ENCODE peak calls at places on chromosomes 5 and 9, in nine cellular contexts. One of them, this sample, is unnamed.

GRCh38 chr5:95730730-95731570 is at the start of gene RHOBTB3:
- DNase-seq in left ventricle myocardium inferior: peak
- DNase-seq in heart left ventricle: peak
- DNase-seq in coronary artery: peak
- DNase-seq in upper lobe of right lung: peak
- DNase-seq in BJ: peak
- DNase-seq in ovary: peak
- DNase-seq in fibroblast of villous mesenchyme: peak
- DNase-seq in astrocyte: peak
- DNase-seq in this sample: peak

GRCh38 chr5:122165574-122166021 is 36.3 kb downstream of the ZNF474 start:
- DNase-seq in left ventricle myocardium inferior: no peak
- DNase-seq in heart left ventricle: no peak
- DNase-seq in coronary artery: no peak
- DNase-seq in upper lobe of right lung: no peak
- DNase-seq in BJ: no peak
- DNase-seq in ovary: no peak
- DNase-seq in fibroblast of villous mesenchyme: peak
- DNase-seq in astrocyte: peak
- DNase-seq in this sample: peak

GRCh38 chr5:7878381-7878873 is 9.5 kb downstream of the MTRR start:
- DNase-seq in left ventricle myocardium inferior: no peak
- DNase-seq in heart left ventricle: no peak
- DNase-seq in coronary artery: no peak
- DNase-seq in upper lobe of right lung: no peak
- DNase-seq in BJ: no peak
- DNase-seq in ovary: no peak
- DNase-seq in fibroblast of villous mesenchyme: peak
- DNase-seq in astrocyte: peak
- DNase-seq in this sample: peak

GRCh38 chr5:142186821-142187594 is 78.4 kb downstream of the NDFIP1 start:
- DNase-seq in left ventricle myocardium inferior: no peak
- DNase-seq in heart left ventricle: no peak
- DNase-seq in coronary artery: no peak
- DNase-seq in upper lobe of right lung: no peak
- DNase-seq in BJ: no peak
- DNase-seq in ovary: no peak
- DNase-seq in fibroblast of villous mesenchyme: peak
- DNase-seq in astrocyte: no peak
- DNase-seq in this sample: no peak

GRCh38 chr5:157802747-157803146 is 56.2 kb downstream of the CLINT1 start:
- DNase-seq in left ventricle myocardium inferior: no peak
- DNase-seq in heart left ventricle: no peak
- DNase-seq in coronary artery: no peak
- DNase-seq in upper lobe of right lung: no peak
- DNase-seq in BJ: no peak
- DNase-seq in ovary: no peak
- DNase-seq in fibroblast of villous mesenchyme: no peak
- DNase-seq in astrocyte: no peak
- DNase-seq in this sample: no peak

GRCh38 chr5:17990168-17990567 is 355.9 kb downstream of the TAF11L14 start:
- DNase-seq in left ventricle myocardium inferior: no peak
- DNase-seq in heart left ventricle: no peak
- DNase-seq in coronary artery: no peak
- DNase-seq in upper lobe of right lung: no peak
- DNase-seq in BJ: no peak
- DNase-seq in ovary: no peak
- DNase-seq in fibroblast of villous mesenchyme: no peak
- DNase-seq in astrocyte: no peak
- DNase-seq in this sample: no peak

GRCh38 chr5:92991681-92992472 is 589.1 kb downstream of the NR2F1-AS1 start:
- DNase-seq in left ventricle myocardium inferior: no peak
- DNase-seq in heart left ventricle: no peak
- DNase-seq in coronary artery: no peak
- DNase-seq in upper lobe of right lung: no peak
- DNase-seq in BJ: no peak
- DNase-seq in ovary: no peak
- DNase-seq in fibroblast of villous mesenchyme: peak
- DNase-seq in astrocyte: peak
- DNase-seq in this sample: peak

GRCh38 chr9:100379862-100380261 is 27.1 kb upstream of the TEX10 start:
- DNase-seq in left ventricle myocardium inferior: no peak
- DNase-seq in heart left ventricle: no peak
- DNase-seq in coronary artery: no peak
- DNase-seq in upper lobe of right lung: no peak
- DNase-seq in BJ: peak
- DNase-seq in ovary: no peak
- DNase-seq in fibroblast of villous mesenchyme: peak
- DNase-seq in astrocyte: peak
- DNase-seq in this sample: peak

GRCh38 chr9:118170032-118170955 is 466.1 kb downstream of the TLR4 start:
- DNase-seq in left ventricle myocardium inferior: no peak
- DNase-seq in heart left ventricle: peak
- DNase-seq in coronary artery: no peak
- DNase-seq in upper lobe of right lung: no peak
- DNase-seq in BJ: no peak
- DNase-seq in ovary: no peak
- DNase-seq in fibroblast of villous mesenchyme: peak
- DNase-seq in astrocyte: peak
- DNase-seq in this sample: peak

GRCh38 chr9:133738039-133738805 is at the start of gene SARDH:
- DNase-seq in left ventricle myocardium inferior: peak
- DNase-seq in heart left ventricle: peak
- DNase-seq in coronary artery: peak
- DNase-seq in upper lobe of right lung: peak
- DNase-seq in BJ: no peak
- DNase-seq in ovary: peak
- DNase-seq in fibroblast of villous mesenchyme: peak
- DNase-seq in astrocyte: peak
- DNase-seq in this sample: peak

GRCh38 chr5:12672141-12672540 is 767.9 kb upstream of the CTNND2 start:
- DNase-seq in left ventricle myocardium inferior: no peak
- DNase-seq in heart left ventricle: no peak
- DNase-seq in coronary artery: no peak
- DNase-seq in upper lobe of right lung: no peak
- DNase-seq in BJ: no peak
- DNase-seq in ovary: no peak
- DNase-seq in fibroblast of villous mesenchyme: no peak
- DNase-seq in astrocyte: no peak
- DNase-seq in this sample: no peak

GRCh38 chr9:78904686-78905085 is 607.8 kb downstream of the PSAT1 start:
- DNase-seq in left ventricle myocardium inferior: no peak
- DNase-seq in heart left ventricle: no peak
- DNase-seq in coronary artery: no peak
- DNase-seq in upper lobe of right lung: no peak
- DNase-seq in BJ: no peak
- DNase-seq in ovary: no peak
- DNase-seq in fibroblast of villous mesenchyme: no peak
- DNase-seq in astrocyte: no peak
- DNase-seq in this sample: no peak

GRCh38 chr9:130451004-130451390 is 6.2 kb downstream of the ASS1 start:
- DNase-seq in left ventricle myocardium inferior: peak
- DNase-seq in heart left ventricle: peak
- DNase-seq in coronary artery: no peak
- DNase-seq in upper lobe of right lung: no peak
- DNase-seq in BJ: no peak
- DNase-seq in ovary: no peak
- DNase-seq in fibroblast of villous mesenchyme: no peak
- DNase-seq in astrocyte: no peak
- DNase-seq in this sample: no peak

GRCh38 chr5:176776916-176777315 is 33.4 kb upstream of the UNC5A start:
- DNase-seq in left ventricle myocardium inferior: no peak
- DNase-seq in heart left ventricle: no peak
- DNase-seq in coronary artery: no peak
- DNase-seq in upper lobe of right lung: peak
- DNase-seq in BJ: no peak
- DNase-seq in ovary: no peak
- DNase-seq in fibroblast of villous mesenchyme: no peak
- DNase-seq in astrocyte: no peak
- DNase-seq in this sample: no peak

GRCh38 chr5:59357421-59357977 is 536.0 kb downstream of the PDE4D start:
- DNase-seq in left ventricle myocardium inferior: peak
- DNase-seq in heart left ventricle: no peak
- DNase-seq in coronary artery: no peak
- DNase-seq in upper lobe of right lung: peak
- DNase-seq in BJ: no peak
- DNase-seq in ovary: peak
- DNase-seq in fibroblast of villous mesenchyme: peak
- DNase-seq in astrocyte: peak
- DNase-seq in this sample: no peak

GRCh38 chr5:104652271-104652861 is 1089.8 kb upstream of the NUDT12 start:
- DNase-seq in left ventricle myocardium inferior: no peak
- DNase-seq in heart left ventricle: no peak
- DNase-seq in coronary artery: no peak
- DNase-seq in upper lobe of right lung: no peak
- DNase-seq in BJ: no peak
- DNase-seq in ovary: no peak
- DNase-seq in fibroblast of villous mesenchyme: no peak
- DNase-seq in astrocyte: no peak
- DNase-seq in this sample: no peak

GRCh38 chr9:19116391-19116790 is 10.9 kb downstream of the PLIN2 start:
- DNase-seq in left ventricle myocardium inferior: peak
- DNase-seq in heart left ventricle: peak
- DNase-seq in coronary artery: no peak
- DNase-seq in upper lobe of right lung: no peak
- DNase-seq in BJ: no peak
- DNase-seq in ovary: no peak
- DNase-seq in fibroblast of villous mesenchyme: peak
- DNase-seq in astrocyte: peak
- DNase-seq in this sample: peak

GRCh38 chr5:72110401-72111013 is 3.2 kb downstream of the MAP1B start:
- DNase-seq in left ventricle myocardium inferior: no peak
- DNase-seq in heart left ventricle: no peak
- DNase-seq in coronary artery: no peak
- DNase-seq in upper lobe of right lung: no peak
- DNase-seq in BJ: no peak
- DNase-seq in ovary: no peak
- DNase-seq in fibroblast of villous mesenchyme: no peak
- DNase-seq in astrocyte: no peak
- DNase-seq in this sample: no peak
- H3K4me3 ChIP-seq in left ventricle myocardium inferior: peak
- H3K4me3 ChIP-seq in heart left ventricle: no peak
- H3K4me3 ChIP-seq in coronary artery: peak
- H3K4me3 ChIP-seq in upper lobe of right lung: no peak
- H3K4me3 ChIP-seq in BJ: no peak
- H3K4me3 ChIP-seq in ovary: no peak
- H3K4me3 ChIP-seq in fibroblast of villous mesenchyme: peak
- H3K4me3 ChIP-seq in astrocyte: peak
- H3K4me3 ChIP-seq in this sample: peak

GRCh38 chr5:174177976-174178600 is 132.6 kb downstream of the NSG2 start:
- DNase-seq in left ventricle myocardium inferior: no peak
- DNase-seq in heart left ventricle: no peak
- DNase-seq in coronary artery: no peak
- DNase-seq in upper lobe of right lung: no peak
- DNase-seq in BJ: no peak
- DNase-seq in ovary: no peak
- DNase-seq in fibroblast of villous mesenchyme: no peak
- DNase-seq in astrocyte: no peak
- DNase-seq in this sample: no peak

GRCh38 chr5:174182111-174182510 is 136.6 kb downstream of the NSG2 start:
- DNase-seq in left ventricle myocardium inferior: no peak
- DNase-seq in heart left ventricle: no peak
- DNase-seq in coronary artery: no peak
- DNase-seq in upper lobe of right lung: no peak
- DNase-seq in BJ: no peak
- DNase-seq in ovary: no peak
- DNase-seq in fibroblast of villous mesenchyme: no peak
- DNase-seq in astrocyte: no peak
- DNase-seq in this sample: no peak

GRCh38 chr5:174177531-174177930 is 132.0 kb downstream of the NSG2 start:
- DNase-seq in left ventricle myocardium inferior: no peak
- DNase-seq in heart left ventricle: no peak
- DNase-seq in coronary artery: no peak
- DNase-seq in upper lobe of right lung: no peak
- DNase-seq in BJ: no peak
- DNase-seq in ovary: no peak
- DNase-seq in fibroblast of villous mesenchyme: no peak
- DNase-seq in astrocyte: no peak
- DNase-seq in this sample: no peak

GRCh38 chr5:174183701-174184100 is 138.2 kb downstream of the NSG2 start:
- DNase-seq in left ventricle myocardium inferior: no peak
- DNase-seq in heart left ventricle: no peak
- DNase-seq in coronary artery: peak
- DNase-seq in upper lobe of right lung: no peak
- DNase-seq in BJ: no peak
- DNase-seq in ovary: no peak
- DNase-seq in fibroblast of villous mesenchyme: no peak
- DNase-seq in astrocyte: no peak
- DNase-seq in this sample: no peak

GRCh38 chr5:174180639-174181038 is 135.1 kb downstream of the NSG2 start:
- DNase-seq in left ventricle myocardium inferior: no peak
- DNase-seq in heart left ventricle: no peak
- DNase-seq in coronary artery: no peak
- DNase-seq in upper lobe of right lung: no peak
- DNase-seq in BJ: no peak
- DNase-seq in ovary: no peak
- DNase-seq in fibroblast of villous mesenchyme: no peak
- DNase-seq in astrocyte: no peak
- DNase-seq in this sample: no peak
- TF ChIP-seq CTCF in left ventricle myocardium inferior: no peak
- TF ChIP-seq CTCF in heart left ventricle: no peak
- TF ChIP-seq CTCF in coronary artery: no peak
- TF ChIP-seq CTCF in upper lobe of right lung: no peak
- TF ChIP-seq CTCF in BJ: no peak
- TF ChIP-seq CTCF in ovary: no peak
- TF ChIP-seq CTCF in fibroblast of villous mesenchyme: no peak
- TF ChIP-seq CTCF in astrocyte: no peak
- TF ChIP-seq CTCF in this sample: no peak

GRCh38 chr5:139646912-139647391 is 1.2 kb upstream of the CXXC5 start:
- DNase-seq in left ventricle myocardium inferior: peak
- DNase-seq in heart left ventricle: no peak
- DNase-seq in coronary artery: peak
- DNase-seq in upper lobe of right lung: peak
- DNase-seq in BJ: no peak
- DNase-seq in ovary: peak
- DNase-seq in fibroblast of villous mesenchyme: no peak
- DNase-seq in astrocyte: no peak
- DNase-seq in this sample: no peak
- H3K4me3 ChIP-seq in left ventricle myocardium inferior: peak
- H3K4me3 ChIP-seq in heart left ventricle: peak
- H3K4me3 ChIP-seq in coronary artery: peak
- H3K4me3 ChIP-seq in upper lobe of right lung: peak
- H3K4me3 ChIP-seq in BJ: no peak
- H3K4me3 ChIP-seq in ovary: no peak
- H3K4me3 ChIP-seq in fibroblast of villous mesenchyme: no peak
- H3K4me3 ChIP-seq in astrocyte: peak
- H3K4me3 ChIP-seq in this sample: no peak

GRCh38 chr5:35938518-35939227 is at the start of gene CAPSL:
- DNase-seq in left ventricle myocardium inferior: no peak
- DNase-seq in heart left ventricle: peak
- DNase-seq in coronary artery: no peak
- DNase-seq in upper lobe of right lung: no peak
- DNase-seq in BJ: no peak
- DNase-seq in ovary: no peak
- DNase-seq in fibroblast of villous mesenchyme: peak
- DNase-seq in astrocyte: peak
- DNase-seq in this sample: peak

DNA sequence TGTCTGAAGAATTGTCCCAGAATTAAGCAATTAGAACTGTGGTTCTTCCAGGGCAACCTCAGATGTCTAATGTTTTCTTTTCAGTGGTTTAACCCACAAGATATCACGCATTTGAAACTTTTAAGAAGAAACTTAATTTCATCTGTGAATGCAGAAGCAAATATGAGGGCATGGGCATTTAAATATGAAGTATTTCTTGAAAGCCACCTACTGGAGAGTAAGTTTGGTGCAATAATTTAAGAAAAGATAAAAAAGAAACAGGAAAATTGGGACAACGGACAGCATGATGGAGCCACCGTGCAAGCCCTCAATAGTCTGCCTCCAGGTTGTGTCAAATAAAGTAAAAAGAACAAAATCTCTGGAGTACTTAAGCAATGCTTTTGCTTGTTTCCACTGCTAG is 1.2 kb upstream of the CAPSL start:
- DNase-seq in left ventricle myocardium inferior: no peak
- DNase-seq in heart left ventricle: no peak
- DNase-seq in coronary artery: no peak
- DNase-seq in upper lobe of right lung: no peak
- DNase-seq in BJ: no peak
- DNase-seq in ovary: no peak
- DNase-seq in fibroblast of villous mesenchyme: no peak
- DNase-seq in astrocyte: no peak
- DNase-seq in this sample: no peak
- TF ChIP-seq CTCF in left ventricle myocardium inferior: no peak
- TF ChIP-seq CTCF in heart left ventricle: no peak
- TF ChIP-seq CTCF in coronary artery: no peak
- TF ChIP-seq CTCF in upper lobe of right lung: no peak
- TF ChIP-seq CTCF in BJ: peak
- TF ChIP-seq CTCF in ovary: no peak
- TF ChIP-seq CTCF in fibroblast of villous mesenchyme: no peak
- TF ChIP-seq CTCF in astrocyte: peak
- TF ChIP-seq CTCF in this sample: peak

This sample was measured in fibroblast of mammary gland.